ENCODE peak calls at places on chromosomes 16 and 17, in six cellular contexts. C is ovary, X is transverse colon, P is Calu3, H is HL-60, K is AG09309. D is an unnamed sample.
A peak's percentile ranks its signal among the peaks of the same experiment; 100 is the strongest.

GRCh38 chr17:78368854-78369495 is 9.1 kb upstream of the SOCS3 start:
- DNase-seq in C (no peak), X (no peak), P (no peak), H (no peak), K (no peak), D (no peak)

GRCh38 chr17:47719411-47720152 is 13.5 kb upstream of the TBX21 start:
- DNase-seq in C (no peak), X (no peak), P (peak; percentile 52), H (no peak), K (peak; percentile 24), D (no peak)

GRCh38 chr17:67221062-67221998 is 23.7 kb downstream of the HELZ start:
- DNase-seq in C (no peak), X (no peak), P (peak; percentile 37), H (no peak), K (no peak), D (no peak)

GRCh38 chr16:27784351-27785306 is 234.7 kb downstream of the KATNIP start:
- DNase-seq in C (no peak), X (no peak), P (no peak), H (no peak), K (no peak), D (no peak)

GRCh38 chr16:84042879-84043485 is 387 bp upstream of the SLC38A8 start:
- DNase-seq in C (no peak), X (no peak), P (peak; percentile 21), H (no peak), K (no peak), D (peak; percentile 76)

GRCh38 chr16:85200471-85201278 is 88.4 kb upstream of the CIBAR2 start:
- DNase-seq in C (no peak), X (no peak), P (peak; percentile 28), H (no peak), K (no peak), D (peak; percentile 16)

GRCh38 chr17:41919840-41920579 is 1.3 kb upstream of the ACLY start:
- DNase-seq in C (peak; percentile 51), X (no peak), P (no peak), H (peak; percentile 74), K (no peak), D (peak; percentile 52)

GRCh38 chr17:21161498-21162393 is 35.0 kb downstream of the DHRS7B start:
- DNase-seq in C (no peak), X (no peak), P (no peak), H (no peak), K (peak; percentile 92), D (no peak)

GRCh38 chr16:13923703-13924298 is 3.8 kb downstream of the ERCC4 start:
- DNase-seq in C (no peak), X (no peak), P (no peak), H (peak; percentile 25), K (no peak), D (no peak)

GRCh38 chr16:6266703-6267102 is 1065.9 kb upstream of the RBFOX1 start:
- DNase-seq in C (no peak), X (no peak), P (no peak), H (no peak), K (no peak), D (no peak)

GRCh38 chr16:83706394-83706793 is 101.4 kb upstream of the HSBP1 start:
- DNase-seq in C (no peak), X (no peak), P (no peak), H (no peak), K (peak; percentile 38), D (no peak)

GRCh38 chr17:45782889-45783592 is 1.1 kb upstream of the CRHR1 start:
- DNase-seq in C (peak; percentile 28), X (no peak), P (peak; percentile 73), H (no peak), K (no peak), D (no peak)

GRCh38 chr17:57487552-57487951 is 231.2 kb downstream of the MSI2 start:
- DNase-seq in C (no peak), X (no peak), P (no peak), H (no peak), K (no peak), D (no peak)

GRCh38 chr17:27339836-27340550 is 46.1 kb downstream of the WSB1 start:
- DNase-seq in C (no peak), X (no peak), P (peak; percentile 49), H (no peak), K (no peak), D (peak; percentile 12)

GRCh38 chr16:59356709-59357108 is 622.6 kb upstream of the GOT2 start:
- DNase-seq in C (no peak), X (no peak), P (no peak), H (no peak), K (no peak), D (no peak)

GRCh38 chr17:76000016-76000754 is 470 bp upstream of the CDK3 start:
- DNase-seq in C (peak; percentile 60), X (peak; percentile 81), P (peak; percentile 74), H (no peak), K (no peak), D (peak; percentile 89)

GRCh38 chr16:49441366-49441780 is 67.8 kb downstream of the C16orf78 start:
- DNase-seq in C (no peak), X (peak; percentile 76), P (no peak), H (no peak), K (no peak), D (no peak)

GRCh38 chr16:56107944-56108583 is 83.2 kb upstream of the GNAO1 start:
- DNase-seq in C (no peak), X (no peak), P (no peak), H (no peak), K (no peak), D (no peak)

GRCh38 chr17:36842231-36842630 is 95.0 kb upstream of the LHX1 start:
- DNase-seq in C (no peak), X (no peak), P (no peak), H (no peak), K (no peak), D (no peak)

GRCh38 chr16:55815320-55815719 is 17.6 kb downstream of the CES1 start:
- DNase-seq in C (no peak), X (no peak), P (no peak), H (no peak), K (no peak), D (no peak)

GRCh38 chr17:10737168-10737622 is 7.4 kb upstream of the TMEM220 start:
- DNase-seq in C (peak; percentile 60), X (peak; percentile 92), P (peak; percentile 72), H (no peak), K (no peak), D (no peak)
- TF ChIP-seq CTCF in C (peak; percentile 61), X (peak; percentile 93), P (peak; percentile 34), H (peak; percentile 7), K (peak; percentile 89), D (peak; percentile 70)

DNA sequence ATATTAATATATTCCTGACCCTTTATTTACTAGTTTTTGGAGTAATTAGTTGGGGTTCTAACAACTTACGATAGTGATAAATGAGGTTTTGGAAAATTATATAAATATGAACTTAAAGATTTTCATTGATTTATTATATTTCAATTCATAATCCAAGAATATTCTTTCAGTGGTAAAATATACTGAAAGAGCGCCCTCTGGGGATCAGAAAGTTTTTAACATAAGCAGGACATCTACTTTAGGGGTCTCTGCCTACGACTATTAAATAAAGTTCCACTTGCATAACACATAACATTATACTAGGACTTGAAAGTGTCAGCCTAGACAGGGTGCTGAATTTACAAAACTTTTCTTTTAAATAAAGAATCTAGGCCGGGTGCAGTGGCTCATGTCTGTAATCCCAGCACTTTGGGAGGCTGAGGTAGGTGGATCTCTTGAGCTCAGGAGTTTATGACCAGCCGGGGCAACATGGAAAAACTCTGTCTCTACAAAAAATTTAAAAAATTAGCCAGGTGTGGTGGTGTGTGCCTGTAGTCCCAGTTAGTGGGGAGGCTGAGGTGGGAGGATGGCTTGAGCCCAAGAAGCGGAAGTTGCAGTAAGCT is 15.6 kb downstream of the RFWD3 start:
- DNase-seq in C (no peak), X (no peak), P (no peak), H (no peak), K (no peak), D (no peak)
- TF ChIP-seq CTCF in C (no peak), X (no peak), P (no peak), H (no peak), K (peak; percentile 36), D (peak; percentile 33)

GRCh38 chr17:18953231-18953728 is 1.3 kb downstream of the SLC5A10 start:
- DNase-seq in C (no peak), X (no peak), P (no peak), H (no peak), K (no peak), D (no peak)

GRCh38 chr17:18949566-18949965 is 2.4 kb upstream of the SLC5A10 start:
- DNase-seq in C (no peak), X (no peak), P (no peak), H (no peak), K (no peak), D (no peak)

GRCh38 chr17:18954321-18954720 is 2.4 kb downstream of the SLC5A10 start:
- DNase-seq in C (no peak), X (no peak), P (no peak), H (no peak), K (no peak), D (no peak)

GRCh38 chr17:18950944-18951905 is 740 bp upstream of the SLC5A10 start:
- DNase-seq in C (no peak), X (no peak), P (peak; percentile 69), H (no peak), K (no peak), D (no peak)

DNA sequence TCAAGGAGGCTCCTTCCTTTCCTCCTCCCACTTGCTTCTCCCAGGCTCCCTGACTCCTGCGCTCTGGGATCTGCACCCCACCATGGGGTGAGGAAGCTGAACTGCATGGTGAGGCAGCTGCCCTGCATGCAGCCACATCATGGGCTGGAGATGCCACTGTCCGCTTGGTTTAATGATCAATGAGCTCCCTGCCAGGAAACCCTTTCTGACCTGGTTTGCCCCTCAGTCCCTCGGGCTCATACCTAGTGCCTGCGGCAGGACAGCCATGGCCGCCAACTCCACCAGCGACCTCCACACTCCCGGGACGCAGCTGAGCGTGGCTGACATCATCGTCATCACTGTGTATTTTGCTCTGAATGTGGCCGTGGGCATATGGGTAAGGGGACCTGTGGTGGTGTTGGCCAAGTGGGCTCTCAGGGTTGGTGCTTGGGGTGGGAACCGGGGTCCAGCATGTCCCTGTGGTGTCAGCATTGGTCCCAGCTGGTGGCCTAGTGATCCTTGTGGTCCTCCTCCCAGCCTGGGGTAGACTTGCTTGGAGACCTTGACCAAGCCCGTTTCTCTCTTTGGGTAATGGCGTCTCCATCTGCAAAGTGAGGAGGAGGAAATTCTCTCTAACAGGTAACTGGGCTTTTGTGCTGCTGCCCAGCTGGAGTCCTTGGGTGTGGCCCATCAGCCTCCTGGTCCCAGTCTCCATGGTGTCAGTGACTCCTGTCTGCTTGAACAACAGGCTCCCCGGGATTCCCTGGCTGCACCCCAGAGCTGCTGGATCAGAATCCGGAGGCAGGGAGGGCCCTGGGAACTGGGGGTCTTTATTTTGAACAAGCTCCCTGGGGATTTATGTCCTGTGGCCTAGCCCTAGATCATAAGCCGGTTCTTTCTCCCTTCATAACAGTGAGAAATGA is at the start of gene SLC5A10:
- DNase-seq in C (no peak), X (no peak), P (no peak), H (no peak), K (no peak), D (no peak)
- TF ChIP-seq CTCF in C (no peak), X (no peak), P (no peak), H (no peak), K (peak; percentile 38), D (no peak)

GRCh38 chr17:979539-980405 is at the start of gene NXN:
- DNase-seq in C (peak; percentile 94), X (peak; percentile 92), P (peak; percentile 82), H (no peak), K (no peak), D (peak; percentile 98)
- TF ChIP-seq CTCF in C (peak; percentile 48), X (no peak), P (no peak), H (no peak), K (peak; percentile 24), D (no peak)

D was measured in left lung.